ENCODE peak calls at places on chromosomes 7 and 10, in five cellular contexts. F is ovary; J is BJ; M is CD4-positive, alpha-beta memory T cell; Q is endothelial cell of umbilical vein. D is an unnamed sample. For H3K27me3, the result is how much of the 10 kb centered on the place peaks cover.

GRCh38 chr7:83325083-83325482 is 162.4 kb upstream of the PCLO start:
- DNase-seq in M (no peak), F (no peak), Q (no peak), J (no peak), D (no peak)

GRCh38 chr7:120742370-120742769 is 115.6 kb downstream of the TSPAN12 start:
- DNase-seq in M (no peak), Q (no peak), F (no peak), J (no peak), D (no peak)

GRCh38 chr7:134254311-134254710 is 62.4 kb downstream of the SLC35B4 start:
- DNase-seq in M (no peak), Q (no peak), F (no peak), J (no peak), D (no peak)

GRCh38 chr7:7114575-7115291 is 67.6 kb upstream of the C1GALT1 start:
- DNase-seq in M (no peak), F (no peak), J (no peak), Q (no peak), D (no peak)

GRCh38 chr10:47378606-47379444 is 5.3 kb downstream of the ZNF488 start:
- DNase-seq in F (no peak), J (no peak), M (no peak), Q (no peak), D (peak)

GRCh38 chr7:117401293-117402002 is 25.8 kb downstream of the ASZ1 start:
- DNase-seq in J (no peak), M (no peak), F (no peak), Q (no peak), D (no peak)

GRCh38 chr10:79044846-79045245 is 23.9 kb upstream of the ZMIZ1 start:
- DNase-seq in M (no peak), Q (no peak), J (no peak), F (no peak), D (peak)

GRCh38 chr7:50552921-50553320 is 12.3 kb downstream of the DDC start:
- DNase-seq in Q (peak), M (no peak), F (peak), J (no peak), D (peak)

GRCh38 chr7:119545118-119545517 is 727.9 kb upstream of the KCND2 start:
- DNase-seq in J (no peak), Q (peak), F (no peak), M (no peak), D (no peak)

GRCh38 chr10:28120043-28120749 is 121.3 kb upstream of the ODAD2 start:
- DNase-seq in F (no peak), M (no peak), Q (no peak), J (no peak), D (no peak)

GRCh38 chr7:16293669-16294425 is 127.5 kb downstream of the CRPPA start:
- DNase-seq in Q (no peak), J (no peak), F (no peak), M (no peak), D (no peak)

GRCh38 chr10:12919574-12919973 is 81.9 kb downstream of the CCDC3 start:
- DNase-seq in Q (no peak), F (no peak), M (no peak), J (no peak), D (no peak)

GRCh38 chr10:77799352-77799751 is 127.2 kb downstream of the DLG5 start:
- DNase-seq in Q (no peak), M (peak), F (no peak), J (no peak), D (no peak)

GRCh38 chr7:131603932-131604331 is 47.5 kb upstream of the PODXL start:
- DNase-seq in J (no peak), M (no peak), F (no peak), Q (no peak), D (no peak)

GRCh38 chr7:69906309-69906995 is 308.2 kb downstream of the AUTS2 start:
- DNase-seq in Q (no peak), F (no peak), J (no peak), M (no peak), D (no peak)

GRCh38 chr7:6350057-6350752 is 77.8 kb upstream of the CYTH3 start:
- DNase-seq in M (no peak), F (no peak), Q (no peak), J (no peak), D (no peak)

GRCh38 chr7:142782922-142783900 is 12.4 kb downstream of the PRSS2 start:
- DNase-seq in J (peak), F (peak), M (peak), Q (peak), D (peak)

GRCh38 chr10:34764347-34764991 is 50.6 kb downstream of the PARD3 start:
- DNase-seq in M (no peak), Q (no peak), F (no peak), J (no peak), D (no peak)

GRCh38 chr10:88413412-88413811 is 169.7 kb downstream of the RNLS start:
- DNase-seq in M (no peak), J (no peak), Q (no peak), F (no peak), D (no peak)

GRCh38 chr7:80699030-80699638 is 60.7 kb downstream of the CD36 start:
- DNase-seq in M (no peak), J (no peak), F (no peak), Q (peak), D (no peak)

GRCh38 chr10:45001382-45002148 is 842 bp downstream of the ZNF22 start:
- DNase-seq in M (peak), F (peak), J (no peak), Q (peak), D (peak)

GRCh38 chr7:69703099-69703498 is 104.8 kb downstream of the AUTS2 start:
- DNase-seq in J (no peak), F (no peak), Q (no peak), M (no peak), D (no peak)

GRCh38 chr10:119693262-119693957 is 32.4 kb upstream of the INPP5F start:
- DNase-seq in F (no peak), M (no peak), Q (no peak), J (no peak), D (no peak)

GRCh38 chr7:114942443-114943175 is 20.7 kb downstream of the MDFIC start:
- DNase-seq in Q (no peak), J (no peak), M (no peak), F (no peak), D (no peak)

GRCh38 chr10:80411267-80411668 is 2.9 kb downstream of the PRXL2A start:
- DNase-seq in Q (peak), J (no peak), M (no peak), F (no peak), D (no peak)

GRCh38 chr7:6652446-6653011 is 15.4 kb downstream of the ZNF316 start:
- DNase-seq in M (no peak), F (no peak), J (no peak), Q (no peak), D (peak)

GRCh38 chr7:29408841-29409243 is 154.8 kb upstream of the PRR15 start:
- DNase-seq in J (peak), F (peak), Q (peak), M (peak), D (no peak)

DNA sequence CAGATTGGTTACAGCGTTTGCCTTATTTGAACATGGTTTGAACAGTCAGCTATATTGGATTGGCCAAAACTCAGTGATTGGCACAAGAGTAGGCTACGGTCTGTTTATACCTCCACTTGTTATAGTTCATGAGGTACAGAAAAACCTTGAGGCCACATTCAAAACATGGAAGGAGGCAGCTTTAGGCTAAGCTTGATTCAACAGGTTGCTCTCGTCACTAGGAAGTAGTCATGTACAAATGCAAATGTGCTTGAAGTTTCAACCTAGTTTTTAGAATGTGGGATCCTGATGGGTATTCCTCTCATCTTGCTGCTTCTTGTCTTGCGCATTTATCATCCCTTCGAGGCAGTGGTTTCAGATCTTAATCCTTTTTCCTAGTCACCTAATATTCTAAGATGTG is 132.1 kb downstream of the MGMT start:
- DNase-seq in J (no peak), F (no peak), M (no peak), Q (no peak), D (no peak)
- H3K27me3 ChIP-seq in J (under half), F (under half), M (under half), Q (under half), D (under half)

GRCh38 chr7:155807805-155808550 is 4.3 kb downstream of the SHH start:
- DNase-seq in F (no peak), J (no peak), Q (no peak), M (no peak), D (no peak)
- H3K27me3 ChIP-seq in F (under half), J (half or more), Q (half or more), M (under half), D (half or more)

DNA sequence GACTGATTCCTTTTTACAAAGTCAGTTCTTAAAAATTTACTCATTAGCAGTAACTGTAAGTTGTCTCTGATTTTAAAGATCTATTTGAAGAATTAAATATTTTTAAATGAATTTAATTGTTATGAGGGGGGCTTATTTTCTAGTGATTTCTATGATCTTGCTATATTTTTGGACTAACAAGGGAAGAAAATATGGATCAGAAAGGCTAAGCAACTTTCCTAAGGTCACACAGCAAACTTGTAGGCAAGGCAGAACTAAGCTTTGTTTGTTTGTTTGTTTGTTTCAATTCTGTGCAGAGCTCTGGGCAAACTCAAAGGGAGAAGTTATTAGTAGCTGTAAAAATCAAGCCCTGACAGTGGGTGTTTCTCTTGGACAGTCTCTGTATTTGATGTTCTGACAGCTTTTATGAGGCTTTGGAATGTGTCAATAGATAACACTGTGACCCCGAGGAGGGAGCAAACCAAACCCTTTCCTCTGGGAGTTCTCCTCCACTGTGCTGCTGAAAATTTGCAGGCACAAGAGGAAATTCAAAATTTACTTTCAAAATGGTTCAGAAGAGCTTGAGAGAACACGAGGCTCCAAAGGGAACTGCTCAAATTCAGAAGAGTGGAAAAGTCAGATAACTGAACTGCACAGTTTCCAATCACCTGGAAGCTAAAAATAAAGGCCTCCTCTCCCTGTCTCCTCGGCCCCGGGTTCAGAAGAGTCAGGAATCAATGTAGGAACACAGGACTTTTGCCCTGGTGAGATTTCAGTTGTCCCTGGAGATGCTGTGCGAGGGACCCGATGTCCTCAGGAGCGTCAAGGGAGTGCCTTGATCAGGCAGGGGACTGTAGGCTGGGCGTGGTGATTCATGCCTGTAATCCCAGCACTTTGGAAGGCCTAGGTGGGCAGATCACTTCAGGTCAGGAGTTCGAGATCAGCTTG is 325.7 kb downstream of the GATA3 start:
- DNase-seq in M (no peak), F (no peak), J (no peak), Q (peak), D (no peak)
- H3K27me3 ChIP-seq in M (under half), F (under half), J (under half), Q (under half), D (under half)

DNA sequence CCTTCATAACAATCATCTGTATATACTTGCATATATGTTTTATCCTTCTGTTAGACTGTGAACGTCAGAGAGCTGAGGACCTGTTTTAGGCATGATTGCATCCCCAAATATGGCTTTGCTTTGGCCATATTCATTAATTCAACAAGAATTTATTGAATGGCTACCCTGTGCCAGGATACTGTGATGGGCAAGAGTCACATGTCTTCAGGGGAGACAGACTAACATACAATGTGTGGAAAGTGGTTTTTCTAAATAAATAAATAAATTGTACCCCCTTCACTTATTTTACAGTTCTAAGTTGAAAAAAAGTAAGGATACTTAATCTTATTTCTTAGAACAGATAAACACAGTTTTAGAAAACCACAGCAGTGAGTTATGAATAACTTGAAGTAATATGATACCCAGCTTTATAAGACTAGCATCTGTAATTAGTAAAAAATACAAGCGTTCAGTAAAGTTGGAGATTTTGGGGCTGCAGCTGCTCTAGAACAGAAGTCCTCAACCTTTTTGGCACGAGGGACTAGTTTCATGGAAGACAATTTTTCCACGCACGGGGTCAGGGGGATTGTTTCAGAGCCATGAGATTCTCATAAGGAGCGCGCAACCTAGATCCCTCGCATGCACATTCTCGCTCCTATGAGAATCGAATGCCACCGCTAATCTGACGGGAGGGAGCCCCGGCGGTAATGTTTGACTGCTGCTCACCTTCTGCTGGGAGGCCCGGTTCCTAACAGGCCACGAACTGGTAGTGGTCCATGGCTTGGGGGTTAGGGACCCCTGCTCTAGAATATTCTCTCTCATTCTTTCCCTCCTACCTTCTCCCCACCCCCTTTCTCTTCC is 89.4 kb upstream of the MTPN start:
- DNase-seq in J (no peak), M (no peak), Q (no peak), F (no peak), D (no peak)
- H3K27me3 ChIP-seq in J (under half), M (under half), Q (under half), F (under half), D (under half)

DNA sequence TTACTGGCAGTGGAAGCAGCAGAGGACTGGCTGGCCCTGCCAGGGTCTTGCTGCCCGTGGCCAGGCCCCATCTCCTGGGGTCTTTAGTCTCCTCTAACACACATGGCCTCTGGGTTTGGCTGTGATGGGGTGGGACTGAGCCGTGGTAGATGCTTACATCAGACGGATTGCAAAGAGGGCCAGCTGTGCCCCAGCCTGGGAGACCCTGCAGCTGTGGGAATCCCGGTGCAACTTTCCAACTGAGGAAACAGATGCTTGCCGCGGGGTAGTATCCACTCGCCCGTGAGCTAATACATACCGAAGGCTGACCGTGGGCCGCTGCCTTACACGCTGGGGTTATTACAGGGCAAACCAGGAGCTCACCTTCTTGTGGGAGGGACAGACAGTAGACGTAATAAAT is 24.1 kb upstream of the SH2B2 start:
- DNase-seq in F (no peak), M (no peak), J (no peak), Q (no peak), D (no peak)
- H3K27me3 ChIP-seq in F (under half), M (under half), J (under half), Q (under half), D (under half)

GRCh38 chr7:103985565-103986126 is 3.8 kb downstream of the RELN start:
- DNase-seq in Q (no peak), M (no peak), J (no peak), F (no peak), D (no peak)
- H3K27me3 ChIP-seq in Q (half or more), M (under half), J (under half), F (under half), D (under half)

GRCh38 chr10:117544729-117545140 is 2.2 kb downstream of the EMX2 start:
- DNase-seq in M (no peak), Q (no peak), F (no peak), J (no peak), D (no peak)
- H3K27me3 ChIP-seq in M (under half), Q (half or more), F (under half), J (under half), D (half or more)

GRCh38 chr7:94378396-94378795 is 16.3 kb upstream of the COL1A2 start:
- DNase-seq in J (no peak), F (no peak), M (no peak), Q (no peak), D (no peak)
- H3K27me3 ChIP-seq in J (under half), F (under half), M (under half), Q (under half), D (under half)

DNA sequence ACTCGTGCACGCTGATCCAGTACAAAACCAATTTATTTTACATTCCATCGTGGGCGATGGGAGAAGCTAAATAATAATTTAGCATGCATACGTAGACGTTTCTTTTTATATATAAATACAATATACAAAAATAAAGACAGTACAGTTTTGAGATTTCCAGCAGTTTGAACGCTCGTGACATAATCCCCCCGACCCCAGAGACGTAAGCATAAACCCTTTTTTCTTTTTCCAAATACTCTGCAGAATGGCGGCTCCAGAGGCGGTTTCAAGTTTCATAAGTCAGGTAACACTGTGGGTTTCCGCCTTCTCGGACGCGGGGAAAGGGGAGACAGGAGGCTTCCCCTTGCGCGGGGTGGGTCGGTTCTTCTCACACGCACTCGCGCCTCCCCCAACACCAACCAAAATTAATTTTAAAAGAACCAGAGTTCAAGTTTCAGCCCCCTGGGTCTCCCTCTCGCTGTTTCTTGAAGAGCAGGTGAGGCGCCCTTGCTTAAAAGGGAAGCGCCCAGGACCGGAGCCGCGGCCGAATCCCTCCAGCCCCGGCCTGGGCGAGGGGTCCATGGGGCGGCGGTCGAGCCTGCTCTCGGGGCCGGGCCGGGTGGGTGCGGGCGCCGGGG is 5.5 kb downstream of the MNX1 start:
- DNase-seq in J (no peak), F (no peak), Q (no peak), M (no peak), D (no peak)
- H3K27me3 ChIP-seq in J (half or more), F (under half), Q (half or more), M (under half), D (half or more)

DNA sequence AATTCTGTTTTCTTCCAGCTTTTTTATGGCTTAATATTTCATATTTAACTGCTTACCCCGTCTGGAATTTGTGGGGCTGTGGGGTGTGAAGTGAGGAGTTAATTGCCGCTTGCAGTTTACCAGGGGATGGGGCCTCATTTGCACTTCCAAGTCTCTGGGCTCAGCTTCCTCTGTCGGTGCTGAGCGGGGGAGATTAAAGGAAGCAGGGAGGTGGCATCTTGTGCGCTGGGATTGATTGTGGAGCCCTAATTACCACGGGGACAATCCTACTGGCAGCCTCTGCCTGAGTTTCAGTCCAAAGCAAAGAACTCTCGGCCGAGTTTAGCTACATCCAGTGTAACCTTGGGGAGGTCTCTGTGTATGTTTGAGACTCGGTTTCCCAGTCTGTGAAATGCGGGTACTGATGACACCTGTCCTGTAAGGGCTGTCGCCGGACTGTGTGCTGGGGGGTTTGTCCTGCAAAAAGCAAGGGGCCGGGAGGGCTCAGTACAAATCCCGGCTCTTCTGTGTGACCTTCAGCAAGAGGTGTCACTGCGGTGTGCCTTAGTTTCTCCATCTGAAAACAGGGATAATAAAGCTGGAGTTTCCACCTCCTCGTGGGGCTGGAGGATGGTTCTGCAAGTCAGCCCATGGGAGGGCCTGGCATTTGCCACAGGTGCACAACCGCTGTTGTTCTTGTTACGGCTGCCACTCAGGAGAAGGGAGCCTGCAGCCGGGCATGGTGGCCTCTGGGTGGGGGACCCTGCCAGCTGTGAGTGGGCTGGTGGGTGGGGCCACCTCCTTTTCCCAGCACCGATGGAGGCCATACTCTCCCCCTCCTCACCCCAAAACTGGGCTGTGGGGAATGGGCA is 33.6 kb downstream of the ELFN1 start:
- DNase-seq in M (no peak), F (peak), J (no peak), Q (no peak), D (no peak)
- H3K27me3 ChIP-seq in M (under half), F (under half), J (under half), Q (under half), D (under half)